ENCODE peak calls at places on chromosomes 16 and 17, in five cellular contexts. R is IMR-90, O is neural progenitor cell, Z is fibroblast of lung, Y is K562. V is an unnamed sample.

GRCh38 chr16:9836118-9836736 is 346.0 kb downstream of the GRIN2A start:
- DNase-seq in R (no peak), O (peak; percentile 68), Z (peak; percentile 33), Y (peak; percentile 31), V (peak; percentile 24)

GRCh38 chr17:33302394-33302793 is 9.3 kb upstream of the ASIC2 start:
- DNase-seq in R (no peak), O (no peak), Z (peak; percentile 47), Y (no peak), V (peak; percentile 33)

GRCh38 chr17:50394711-50395110 is 2.6 kb downstream of the LRRC59 start:
- DNase-seq in R (no peak), O (no peak), Z (no peak), Y (peak; percentile 27), V (no peak)

GRCh38 chr17:16322636-16323035 is 30.6 kb downstream of the CENPV start:
- DNase-seq in R (peak; percentile 96), O (no peak), Z (peak; percentile 81), Y (no peak), V (peak; percentile 77)

GRCh38 chr17:36736201-36737156 is 135.1 kb downstream of the MRM1 start:
- DNase-seq in R (no peak), O (no peak), Z (no peak), Y (no peak), V (no peak)

GRCh38 chr17:8465381-8466158 is 29.9 kb downstream of the NDEL1 start:
- DNase-seq in R (no peak), O (no peak), Z (no peak), Y (no peak), V (no peak)

GRCh38 chr17:74012465-74012864 is 191.0 kb upstream of the RPL38 start:
- DNase-seq in R (no peak), O (no peak), Z (no peak), Y (no peak), V (no peak)

GRCh38 chr17:37146578-37147119 is 197.9 kb downstream of the AATF start:
- DNase-seq in R (no peak), O (no peak), Z (no peak), Y (no peak), V (no peak)

GRCh38 chr16:3838600-3839401 is 41.7 kb downstream of the CREBBP start:
- DNase-seq in R (peak; percentile 30), O (no peak), Z (peak; percentile 47), Y (no peak), V (peak; percentile 37)

GRCh38 chr17:81101614-81102306 is 63.5 kb upstream of the PVALEF start:
- DNase-seq in R (peak; percentile 71), O (peak; percentile 94), Z (peak; percentile 54), Y (peak; percentile 94), V (peak; percentile 29)
- TF ChIP-seq CTCF in R (peak; percentile 100), O (peak; percentile 100), Z (peak; percentile 100), Y (peak; percentile 100), V (peak; percentile 97)

GRCh38 chr16:88498576-88499208 is 45.6 kb downstream of the ZFPM1 start:
- DNase-seq in R (no peak), O (no peak), Z (no peak), Y (no peak), V (no peak)

GRCh38 chr16:88499314-88499713 is 46.2 kb downstream of the ZFPM1 start:
- DNase-seq in R (no peak), O (no peak), Z (no peak), Y (peak; percentile 46), V (no peak)

GRCh38 chr16:88500255-88500661 is 47.2 kb downstream of the ZFPM1 start:
- DNase-seq in R (no peak), O (no peak), Z (no peak), Y (no peak), V (no peak)

GRCh38 chr16:88497561-88498420 is 44.7 kb downstream of the ZFPM1 start:
- DNase-seq in R (peak; percentile 21), O (no peak), Z (peak; percentile 79), Y (peak; percentile 92), V (peak; percentile 74)

DNA sequence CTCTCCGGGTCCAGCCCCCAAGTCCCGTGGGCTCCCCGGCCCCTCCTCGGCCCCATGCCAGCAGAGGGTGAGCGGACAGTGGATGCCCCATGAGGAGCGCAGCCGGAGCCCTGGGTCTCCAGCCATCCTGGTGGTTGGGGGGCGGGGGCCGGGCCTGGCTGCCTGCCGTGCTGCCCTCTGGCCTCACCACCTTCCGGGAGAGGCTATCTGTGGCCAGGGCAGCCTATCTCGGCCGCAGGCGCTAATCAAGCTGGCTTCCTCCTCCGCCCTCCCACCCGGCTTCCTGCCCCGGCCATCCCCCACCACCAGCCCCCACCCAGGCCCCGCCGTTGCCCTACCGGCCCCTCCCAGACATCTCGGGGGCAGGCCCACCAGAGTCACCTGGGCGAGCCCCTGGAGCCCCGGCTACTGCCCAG is 46.8 kb downstream of the ZFPM1 start:
- DNase-seq in R (no peak), O (no peak), Z (no peak), Y (peak; percentile 81), V (no peak)
- H3K9me3 ChIP-seq in R (no peaks in the 10 kb centered on the region), O (no peaks in the 10 kb centered on the region), Z (no peaks in the 10 kb centered on the region), Y (no peaks in the 10 kb centered on the region), V (no peaks in the 10 kb centered on the region)

GRCh38 chr16:67417333-67418061 is 1.2 kb upstream of the ZDHHC1 start:
- DNase-seq in R (no peak), O (no peak), Z (no peak), Y (no peak), V (no peak)
- H3K4me2 ChIP-seq in R (no peak overlapping the region), O (no peak overlapping the region), Z (no peak overlapping the region), Y (no peak overlapping the region), V (no peak overlapping the region)

DNA sequence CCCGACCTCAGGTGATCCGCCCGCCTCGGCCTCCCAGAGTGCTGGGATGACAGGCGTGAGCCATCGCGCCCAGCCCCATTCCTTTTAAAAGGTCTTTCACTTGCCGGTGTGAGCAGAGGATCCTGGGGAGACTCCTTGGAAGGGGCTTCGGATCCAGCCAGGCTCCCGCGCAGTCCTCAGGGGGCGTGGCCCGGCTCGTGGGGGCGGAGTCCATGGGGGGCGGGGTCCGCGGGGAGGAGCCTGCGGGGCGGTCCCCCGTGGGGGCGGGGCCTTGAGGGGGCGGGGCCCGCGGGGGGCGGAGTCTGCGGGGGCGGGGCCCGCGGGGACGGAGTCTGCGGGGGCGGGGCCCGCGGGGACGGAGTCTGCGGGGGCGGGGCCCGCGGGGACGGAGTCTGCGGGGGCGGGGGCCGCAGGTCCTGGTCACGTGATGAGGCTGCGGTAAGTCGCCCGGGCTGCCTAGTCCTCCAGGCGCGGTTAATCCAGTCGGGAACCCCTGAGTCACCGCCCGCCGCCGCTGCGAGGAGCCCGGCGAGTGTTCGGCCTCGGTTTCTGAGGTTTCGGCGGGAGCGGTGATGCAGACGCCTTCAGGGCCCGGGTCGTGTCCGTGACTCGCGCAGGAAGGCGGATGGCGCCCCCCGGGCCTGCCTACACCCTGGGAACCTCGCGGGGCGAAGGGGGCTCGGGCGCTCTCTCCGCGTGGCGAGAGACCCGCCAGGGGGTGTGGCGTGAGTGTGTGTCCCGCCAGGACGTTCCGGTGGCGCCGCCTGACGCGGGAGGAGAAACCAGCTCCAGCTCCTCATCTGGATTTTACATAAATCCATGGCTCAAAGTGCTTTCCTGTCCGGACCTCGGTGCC is 23.6 kb upstream of the ABR start:
- DNase-seq in R (peak; percentile 51), O (peak; percentile 94), Z (peak; percentile 77), Y (peak; percentile 96), V (peak; percentile 55)
- TF ChIP-seq CTCF in R (no peak), O (peak; percentile 4), Z (no peak), Y (no peak), V (no peak)

GRCh38 chr16:35414139-35414538 is 1954.7 kb downstream of the TP53TG3F start:
- DNase-seq in R (no peak), O (no peak), Z (no peak), Y (no peak), V (no peak)
- H3K9me3 ChIP-seq in R (peaks cover 4% of the 10 kb centered on the region), O (peaks cover 40% of the 10 kb centered on the region), Z (no peaks in the 10 kb centered on the region), Y (no peaks in the 10 kb centered on the region), V (peaks cover 7% of the 10 kb centered on the region)

GRCh38 chr16:90043526-90043925 is 24.3 kb upstream of the DBNDD1 start:
- DNase-seq in R (no peak), O (no peak), Z (no peak), Y (no peak), V (no peak)
- H3K4me2 ChIP-seq in R (no peak overlapping the region), O (no peak overlapping the region), Z (no peak overlapping the region), Y (no peak overlapping the region), V (no peak overlapping the region)

GRCh38 chr16:64455275-64455674 is 666.6 kb downstream of the CDH11 start:
- DNase-seq in R (peak; percentile 53), O (no peak), Z (peak; percentile 48), Y (no peak), V (peak; percentile 29)
- TF ChIP-seq CTCF in R (peak; percentile 46), O (no peak), Z (peak; percentile 41), Y (no peak), V (peak; percentile 11)

GRCh38 chr17:4444782-4445473 is 11.2 kb downstream of the SPNS3 start:
- DNase-seq in R (no peak), O (no peak), Z (peak; percentile 15), Y (no peak), V (no peak)

GRCh38 chr17:4445731-4446130 is 12.0 kb downstream of the SPNS3 start:
- DNase-seq in R (no peak), O (no peak), Z (no peak), Y (no peak), V (no peak)

GRCh38 chr17:4449736-4450135 is 16.0 kb downstream of the SPNS3 start:
- DNase-seq in R (no peak), O (no peak), Z (no peak), Y (no peak), V (no peak)

GRCh38 chr17:4448197-4448980 is 14.6 kb downstream of the SPNS3 start:
- DNase-seq in R (no peak), O (no peak), Z (no peak), Y (no peak), V (no peak)

DNA sequence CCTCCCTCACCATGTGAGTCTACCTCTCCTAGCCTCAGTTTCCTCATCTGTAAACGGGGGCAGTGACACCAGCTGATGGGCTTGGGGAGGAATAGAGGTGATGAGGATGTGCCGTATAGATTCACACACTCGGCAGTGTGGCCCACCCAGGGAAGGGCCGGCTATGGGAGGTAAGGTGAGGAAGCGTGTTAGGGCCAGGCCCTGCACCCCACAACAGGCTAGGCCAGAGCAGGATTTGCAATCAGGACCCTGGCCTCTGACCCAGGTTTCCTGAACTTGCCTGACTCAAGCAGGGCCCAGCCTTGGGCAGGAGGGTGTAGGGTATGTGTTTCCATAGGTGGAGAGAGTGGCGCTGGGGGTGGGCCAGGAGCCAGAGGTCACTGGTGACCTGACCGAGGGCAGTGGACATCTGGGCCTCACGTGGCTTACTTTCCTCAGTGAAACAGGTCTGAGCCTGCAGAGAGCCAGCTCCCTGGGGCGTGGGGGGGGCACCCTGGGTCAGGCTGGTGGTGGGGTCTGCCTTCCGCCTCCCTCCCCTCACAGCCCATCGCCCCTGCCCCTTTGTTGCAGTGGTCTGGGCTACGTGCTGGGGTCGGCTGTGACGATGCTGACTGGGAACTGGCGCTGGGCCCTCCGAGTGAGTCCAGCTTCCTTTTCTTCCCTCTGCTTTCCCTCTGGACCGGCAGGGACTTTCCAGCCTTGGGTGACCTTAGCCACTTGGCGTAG is 12.7 kb downstream of the SPNS3 start:
- DNase-seq in R (no peak), O (no peak), Z (no peak), Y (no peak), V (no peak)
- H3K9me3 ChIP-seq in R (no peaks in the 10 kb centered on the region), O (no peaks in the 10 kb centered on the region), Z (no peaks in the 10 kb centered on the region), Y (no peaks in the 10 kb centered on the region), V (no peaks in the 10 kb centered on the region)